ENCODE peak calls at places on chromosomes 6 and 20, in nine cellular contexts. One of them, this sample, is unnamed.

GRCh38 chr20:6123650-6124014 is 802 bp upstream of the FERMT1 start:
- DNase-seq in right cardiac atrium: no peak
- DNase-seq in fibroblast of lung: peak
- DNase-seq in caudate nucleus: no peak
- DNase-seq in IMR-90: no peak
- DNase-seq in upper lobe of left lung: no peak
- DNase-seq in substantia nigra: no peak
- DNase-seq in mammary epithelial cell: no peak
- DNase-seq in endodermal cell: no peak
- DNase-seq in this sample: no peak

GRCh38 chr6:67722861-67723261 is 912.2 kb upstream of the ADGRB3 start:
- DNase-seq in right cardiac atrium: no peak
- DNase-seq in fibroblast of lung: no peak
- DNase-seq in caudate nucleus: no peak
- DNase-seq in IMR-90: no peak
- DNase-seq in upper lobe of left lung: no peak
- DNase-seq in substantia nigra: no peak
- DNase-seq in mammary epithelial cell: no peak
- DNase-seq in endodermal cell: no peak
- DNase-seq in this sample: no peak

GRCh38 chr6:122458087-122458486 is 13.5 kb downstream of the SERINC1 start:
- DNase-seq in right cardiac atrium: no peak
- DNase-seq in fibroblast of lung: no peak
- DNase-seq in caudate nucleus: no peak
- DNase-seq in IMR-90: no peak
- DNase-seq in upper lobe of left lung: no peak
- DNase-seq in substantia nigra: no peak
- DNase-seq in mammary epithelial cell: no peak
- DNase-seq in endodermal cell: no peak
- DNase-seq in this sample: no peak

GRCh38 chr20:2751347-2751867 is 49.0 kb downstream of the CPXM1 start:
- DNase-seq in right cardiac atrium: no peak
- DNase-seq in fibroblast of lung: no peak
- DNase-seq in caudate nucleus: no peak
- DNase-seq in IMR-90: no peak
- DNase-seq in upper lobe of left lung: no peak
- DNase-seq in substantia nigra: no peak
- DNase-seq in mammary epithelial cell: no peak
- DNase-seq in endodermal cell: no peak
- DNase-seq in this sample: no peak

GRCh38 chr6:107731422-107732319 is 92.4 kb downstream of the SCML4 start:
- DNase-seq in right cardiac atrium: no peak
- DNase-seq in fibroblast of lung: no peak
- DNase-seq in caudate nucleus: no peak
- DNase-seq in IMR-90: no peak
- DNase-seq in upper lobe of left lung: no peak
- DNase-seq in substantia nigra: no peak
- DNase-seq in mammary epithelial cell: no peak
- DNase-seq in endodermal cell: peak
- DNase-seq in this sample: no peak

GRCh38 chr6:41527721-41528408 is 18.3 kb upstream of the FOXP4 start:
- DNase-seq in right cardiac atrium: peak
- DNase-seq in fibroblast of lung: peak
- DNase-seq in caudate nucleus: no peak
- DNase-seq in IMR-90: peak
- DNase-seq in upper lobe of left lung: no peak
- DNase-seq in substantia nigra: no peak
- DNase-seq in mammary epithelial cell: no peak
- DNase-seq in endodermal cell: peak
- DNase-seq in this sample: no peak

GRCh38 chr6:8194499-8194898 is 92.2 kb upstream of the EEF1E1 start:
- DNase-seq in right cardiac atrium: no peak
- DNase-seq in fibroblast of lung: no peak
- DNase-seq in caudate nucleus: no peak
- DNase-seq in IMR-90: no peak
- DNase-seq in upper lobe of left lung: no peak
- DNase-seq in substantia nigra: no peak
- DNase-seq in mammary epithelial cell: no peak
- DNase-seq in endodermal cell: no peak
- DNase-seq in this sample: no peak

GRCh38 chr20:542777-543368 is 717 bp downstream of the CSNK2A1 start:
- DNase-seq in right cardiac atrium: peak
- DNase-seq in fibroblast of lung: no peak
- DNase-seq in caudate nucleus: no peak
- DNase-seq in IMR-90: no peak
- DNase-seq in upper lobe of left lung: peak
- DNase-seq in substantia nigra: no peak
- DNase-seq in mammary epithelial cell: no peak
- DNase-seq in endodermal cell: peak
- DNase-seq in this sample: no peak

GRCh38 chr6:79649016-79649415 is 17.9 kb downstream of the SH3BGRL2 start:
- DNase-seq in right cardiac atrium: no peak
- DNase-seq in fibroblast of lung: no peak
- DNase-seq in caudate nucleus: no peak
- DNase-seq in IMR-90: no peak
- DNase-seq in upper lobe of left lung: no peak
- DNase-seq in substantia nigra: no peak
- DNase-seq in mammary epithelial cell: no peak
- DNase-seq in endodermal cell: no peak
- DNase-seq in this sample: no peak

GRCh38 chr20:44187763-44188709 is 1.0 kb upstream of the JPH2 start:
- DNase-seq in right cardiac atrium: no peak
- DNase-seq in fibroblast of lung: no peak
- DNase-seq in caudate nucleus: no peak
- DNase-seq in IMR-90: peak
- DNase-seq in upper lobe of left lung: no peak
- DNase-seq in substantia nigra: no peak
- DNase-seq in mammary epithelial cell: peak
- DNase-seq in endodermal cell: peak
- DNase-seq in this sample: no peak

GRCh38 chr6:101011165-101011564 is 130.0 kb upstream of the ASCC3 start:
- DNase-seq in right cardiac atrium: no peak
- DNase-seq in fibroblast of lung: no peak
- DNase-seq in caudate nucleus: no peak
- DNase-seq in IMR-90: no peak
- DNase-seq in upper lobe of left lung: no peak
- DNase-seq in substantia nigra: no peak
- DNase-seq in mammary epithelial cell: peak
- DNase-seq in endodermal cell: no peak
- DNase-seq in this sample: no peak

DNA sequence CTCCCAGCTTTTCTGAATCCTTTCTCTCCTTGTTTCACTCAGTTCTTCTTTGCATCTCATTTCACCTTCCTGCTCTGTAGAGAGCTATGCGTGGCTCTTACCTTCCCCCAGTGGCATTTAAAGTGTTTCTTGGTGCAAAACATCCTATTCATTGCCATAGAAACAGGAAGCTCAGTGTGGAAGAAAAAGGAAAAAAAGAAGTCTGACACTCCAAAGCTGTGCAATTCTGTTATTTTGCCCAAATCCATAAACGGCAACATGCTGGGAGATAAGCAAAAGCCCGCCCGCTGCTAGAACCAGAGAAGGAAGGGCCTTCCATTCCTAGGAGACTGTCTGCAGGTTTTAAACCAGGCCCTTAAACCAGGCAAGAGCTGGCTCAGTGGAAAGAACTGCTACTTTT is 247.1 kb downstream of the HIVEP2 start:
- DNase-seq in right cardiac atrium: no peak
- DNase-seq in fibroblast of lung: no peak
- DNase-seq in caudate nucleus: no peak
- DNase-seq in IMR-90: no peak
- DNase-seq in upper lobe of left lung: no peak
- DNase-seq in substantia nigra: no peak
- DNase-seq in mammary epithelial cell: no peak
- DNase-seq in endodermal cell: no peak
- DNase-seq in this sample: no peak
- H3K27ac ChIP-seq in right cardiac atrium: no peak
- H3K27ac ChIP-seq in fibroblast of lung: no peak
- H3K27ac ChIP-seq in caudate nucleus: no peak
- H3K27ac ChIP-seq in IMR-90: no peak
- H3K27ac ChIP-seq in upper lobe of left lung: no peak
- H3K27ac ChIP-seq in substantia nigra: no peak
- H3K27ac ChIP-seq in mammary epithelial cell: no peak
- H3K27ac ChIP-seq in endodermal cell: no peak
- H3K27ac ChIP-seq in this sample: no peak

GRCh38 chr20:31879143-31879987 is 8.9 kb downstream of the TTLL9 start:
- DNase-seq in right cardiac atrium: peak
- DNase-seq in fibroblast of lung: peak
- DNase-seq in caudate nucleus: peak
- DNase-seq in IMR-90: peak
- DNase-seq in upper lobe of left lung: peak
- DNase-seq in substantia nigra: peak
- DNase-seq in mammary epithelial cell: peak
- DNase-seq in endodermal cell: peak
- DNase-seq in this sample: peak
- H3K27ac ChIP-seq in right cardiac atrium: peak
- H3K27ac ChIP-seq in fibroblast of lung: peak
- H3K27ac ChIP-seq in caudate nucleus: peak
- H3K27ac ChIP-seq in IMR-90: peak
- H3K27ac ChIP-seq in upper lobe of left lung: peak
- H3K27ac ChIP-seq in substantia nigra: peak
- H3K27ac ChIP-seq in mammary epithelial cell: peak
- H3K27ac ChIP-seq in endodermal cell: peak
- H3K27ac ChIP-seq in this sample: no peak

GRCh38 chr6:31692353-31692752 is 10.8 kb downstream of the ABHD16A start:
- DNase-seq in right cardiac atrium: no peak
- DNase-seq in fibroblast of lung: no peak
- DNase-seq in caudate nucleus: no peak
- DNase-seq in IMR-90: no peak
- DNase-seq in upper lobe of left lung: no peak
- DNase-seq in substantia nigra: no peak
- DNase-seq in mammary epithelial cell: no peak
- DNase-seq in endodermal cell: no peak
- DNase-seq in this sample: no peak

GRCh38 chr6:31689249-31690110 is 8.6 kb upstream of the LY6G5C start:
- DNase-seq in right cardiac atrium: no peak
- DNase-seq in fibroblast of lung: no peak
- DNase-seq in caudate nucleus: no peak
- DNase-seq in IMR-90: no peak
- DNase-seq in upper lobe of left lung: no peak
- DNase-seq in substantia nigra: no peak
- DNase-seq in mammary epithelial cell: no peak
- DNase-seq in endodermal cell: peak
- DNase-seq in this sample: no peak

GRCh38 chr6:31690231-31691077 is 9.6 kb upstream of the LY6G5C start:
- DNase-seq in right cardiac atrium: no peak
- DNase-seq in fibroblast of lung: no peak
- DNase-seq in caudate nucleus: no peak
- DNase-seq in IMR-90: no peak
- DNase-seq in upper lobe of left lung: no peak
- DNase-seq in substantia nigra: no peak
- DNase-seq in mammary epithelial cell: no peak
- DNase-seq in endodermal cell: no peak
- DNase-seq in this sample: no peak

GRCh38 chr6:31691564-31692108 is 10.8 kb upstream of the LY6G5C start:
- DNase-seq in right cardiac atrium: no peak
- DNase-seq in fibroblast of lung: no peak
- DNase-seq in caudate nucleus: no peak
- DNase-seq in IMR-90: no peak
- DNase-seq in upper lobe of left lung: no peak
- DNase-seq in substantia nigra: no peak
- DNase-seq in mammary epithelial cell: no peak
- DNase-seq in endodermal cell: no peak
- DNase-seq in this sample: no peak

GRCh38 chr6:31691078-31691463 is 10.2 kb upstream of the LY6G5C start:
- DNase-seq in right cardiac atrium: no peak
- DNase-seq in fibroblast of lung: no peak
- DNase-seq in caudate nucleus: no peak
- DNase-seq in IMR-90: no peak
- DNase-seq in upper lobe of left lung: no peak
- DNase-seq in substantia nigra: no peak
- DNase-seq in mammary epithelial cell: no peak
- DNase-seq in endodermal cell: no peak
- DNase-seq in this sample: no peak
- H3K27ac ChIP-seq in right cardiac atrium: no peak
- H3K27ac ChIP-seq in fibroblast of lung: no peak
- H3K27ac ChIP-seq in caudate nucleus: no peak
- H3K27ac ChIP-seq in IMR-90: no peak
- H3K27ac ChIP-seq in upper lobe of left lung: peak
- H3K27ac ChIP-seq in substantia nigra: peak
- H3K27ac ChIP-seq in mammary epithelial cell: no peak
- H3K27ac ChIP-seq in endodermal cell: no peak
- H3K27ac ChIP-seq in this sample: no peak

GRCh38 chr6:19836799-19837510 is at the start of gene ID4:
- DNase-seq in right cardiac atrium: peak
- DNase-seq in fibroblast of lung: peak
- DNase-seq in caudate nucleus: peak
- DNase-seq in IMR-90: peak
- DNase-seq in upper lobe of left lung: peak
- DNase-seq in substantia nigra: peak
- DNase-seq in mammary epithelial cell: peak
- DNase-seq in endodermal cell: peak
- DNase-seq in this sample: no peak

GRCh38 chr6:19837511-19838441 is 606 bp downstream of the ID4 start:
- DNase-seq in right cardiac atrium: peak
- DNase-seq in fibroblast of lung: peak
- DNase-seq in caudate nucleus: no peak
- DNase-seq in IMR-90: peak
- DNase-seq in upper lobe of left lung: peak
- DNase-seq in substantia nigra: no peak
- DNase-seq in mammary epithelial cell: peak
- DNase-seq in endodermal cell: peak
- DNase-seq in this sample: no peak

GRCh38 chr6:19839237-19839546 is 2.0 kb downstream of the ID4 start:
- DNase-seq in right cardiac atrium: no peak
- DNase-seq in fibroblast of lung: peak
- DNase-seq in caudate nucleus: no peak
- DNase-seq in IMR-90: peak
- DNase-seq in upper lobe of left lung: no peak
- DNase-seq in substantia nigra: no peak
- DNase-seq in mammary epithelial cell: no peak
- DNase-seq in endodermal cell: no peak
- DNase-seq in this sample: no peak

GRCh38 chr6:19839788-19840187 is 2.6 kb downstream of the ID4 start:
- DNase-seq in right cardiac atrium: no peak
- DNase-seq in fibroblast of lung: no peak
- DNase-seq in caudate nucleus: no peak
- DNase-seq in IMR-90: no peak
- DNase-seq in upper lobe of left lung: no peak
- DNase-seq in substantia nigra: no peak
- DNase-seq in mammary epithelial cell: no peak
- DNase-seq in endodermal cell: no peak
- DNase-seq in this sample: no peak

DNA sequence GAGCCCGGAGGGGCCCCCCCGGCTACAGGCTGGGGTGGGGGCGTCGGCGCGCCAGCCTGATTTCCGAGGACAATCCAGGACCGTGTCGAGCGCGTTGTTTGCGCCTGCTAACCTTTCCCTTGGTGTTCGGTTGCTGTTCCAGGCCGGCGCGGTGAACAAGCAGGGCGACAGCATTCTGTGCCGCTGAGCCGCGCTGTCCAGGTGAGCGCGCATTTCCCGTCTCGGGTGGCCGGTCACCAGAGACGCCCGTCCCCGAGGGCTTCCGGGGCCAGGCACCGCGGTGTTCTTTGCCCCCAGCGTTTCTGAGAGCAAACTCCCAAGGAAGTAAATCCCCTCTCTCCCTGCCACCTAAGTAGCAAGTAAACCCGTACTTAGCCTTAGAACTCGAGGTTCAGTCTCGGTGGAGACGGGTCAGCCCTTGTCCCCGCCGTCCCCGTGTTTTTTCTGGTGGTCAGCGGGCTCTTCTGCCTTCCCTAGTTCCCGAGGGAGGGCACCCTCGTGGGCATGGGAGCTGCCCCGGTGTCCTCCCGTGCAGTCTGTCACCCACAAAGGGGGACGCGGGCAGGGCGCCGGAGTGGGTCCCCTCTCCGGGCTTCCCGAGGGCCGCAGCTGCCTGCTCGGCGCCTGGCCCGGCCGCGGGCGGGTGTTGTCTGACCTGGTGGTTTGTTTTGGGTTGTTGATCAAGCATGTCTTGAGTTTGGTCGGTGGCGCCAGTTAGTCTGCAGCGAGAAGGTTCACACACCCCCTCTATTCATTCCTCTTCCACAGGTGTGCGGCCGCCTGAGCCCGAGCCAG is 1.5 kb downstream of the ID4 start:
- DNase-seq in right cardiac atrium: peak
- DNase-seq in fibroblast of lung: peak
- DNase-seq in caudate nucleus: no peak
- DNase-seq in IMR-90: peak
- DNase-seq in upper lobe of left lung: peak
- DNase-seq in substantia nigra: no peak
- DNase-seq in mammary epithelial cell: peak
- DNase-seq in endodermal cell: peak
- DNase-seq in this sample: no peak
- H3K27ac ChIP-seq in right cardiac atrium: peak
- H3K27ac ChIP-seq in fibroblast of lung: peak
- H3K27ac ChIP-seq in caudate nucleus: peak
- H3K27ac ChIP-seq in IMR-90: peak
- H3K27ac ChIP-seq in upper lobe of left lung: peak
- H3K27ac ChIP-seq in substantia nigra: no peak
- H3K27ac ChIP-seq in mammary epithelial cell: no peak
- H3K27ac ChIP-seq in endodermal cell: no peak
- H3K27ac ChIP-seq in this sample: no peak

This sample was measured in epithelial cell of prostate.